ENCODE peak calls at places on chromosome 11, in four cellular contexts. One of them, this sample, is unnamed.

GRCh38 chr11:112968988-112969714 is 7.9 kb downstream of the NCAM1 start:
- DNase-seq in HL-60: no peak
- DNase-seq in K562: no peak
- DNase-seq in GM12878: no peak
- DNase-seq in this sample: no peak

GRCh38 chr11:66818231-66818955 is 24.8 kb upstream of the RCE1 start:
- DNase-seq in HL-60: no peak
- DNase-seq in K562: no peak
- DNase-seq in GM12878: no peak
- DNase-seq in this sample: no peak

GRCh38 chr11:67522844-67523555 is at the start of gene CABP2:
- DNase-seq in HL-60: no peak
- DNase-seq in K562: no peak
- DNase-seq in GM12878: no peak
- DNase-seq in this sample: no peak

GRCh38 chr11:79400717-79401330 is 40.0 kb downstream of the TENM4 start:
- DNase-seq in HL-60: peak; percentile 10
- DNase-seq in K562: no peak
- DNase-seq in GM12878: no peak
- DNase-seq in this sample: no peak

GRCh38 chr11:211295-211694 is 3.8 kb downstream of the RIC8A start:
- DNase-seq in HL-60: no peak
- DNase-seq in K562: no peak
- DNase-seq in GM12878: no peak
- DNase-seq in this sample: no peak

GRCh38 chr11:31240340-31240904 is 129.1 kb downstream of the DCDC1 start:
- DNase-seq in HL-60: peak; percentile 32
- DNase-seq in K562: peak; percentile 19
- DNase-seq in GM12878: no peak
- DNase-seq in this sample: no peak

GRCh38 chr11:61814958-61815789 is 1.6 kb downstream of the FADS1 start:
- DNase-seq in HL-60: peak; percentile 25
- DNase-seq in K562: peak; percentile 90
- DNase-seq in GM12878: peak; percentile 87
- DNase-seq in this sample: peak; percentile 68

GRCh38 chr11:134049303-134049702 is 19.6 kb upstream of the JAM3 start:
- DNase-seq in HL-60: no peak
- DNase-seq in K562: no peak
- DNase-seq in GM12878: no peak
- DNase-seq in this sample: no peak

GRCh38 chr11:82722236-82722635 is 11.4 kb downstream of the FAM181B start:
- DNase-seq in HL-60: no peak
- DNase-seq in K562: no peak
- DNase-seq in GM12878: no peak
- DNase-seq in this sample: no peak

GRCh38 chr11:67117667-67118058 is 1.4 kb upstream of the KDM2A start:
- DNase-seq in HL-60: no peak
- DNase-seq in K562: no peak
- DNase-seq in GM12878: no peak
- DNase-seq in this sample: no peak

GRCh38 chr11:64303109-64304031 is 2.0 kb upstream of the ESRRA start:
- DNase-seq in HL-60: no peak
- DNase-seq in K562: no peak
- DNase-seq in GM12878: no peak
- DNase-seq in this sample: no peak

GRCh38 chr11:69321877-69322350 is 28.0 kb downstream of the MYEOV start:
- DNase-seq in HL-60: no peak
- DNase-seq in K562: no peak
- DNase-seq in GM12878: no peak
- DNase-seq in this sample: no peak

GRCh38 chr11:59787816-59788215 is 22.8 kb downstream of the MRPL16 start:
- DNase-seq in HL-60: no peak
- DNase-seq in K562: no peak
- DNase-seq in GM12878: no peak
- DNase-seq in this sample: no peak

GRCh38 chr11:2444301-2445106 is at the start of the genes KCNQ1 and TRPM5:
- DNase-seq in HL-60: no peak
- DNase-seq in K562: peak; percentile 98
- DNase-seq in GM12878: no peak
- DNase-seq in this sample: no peak

GRCh38 chr11:35811783-35812182 is 132.1 kb upstream of the LDLRAD3 start:
- DNase-seq in HL-60: peak; percentile 70
- DNase-seq in K562: no peak
- DNase-seq in GM12878: no peak
- DNase-seq in this sample: no peak

GRCh38 chr11:122723576-122723975 is 68.1 kb downstream of the UBASH3B start:
- DNase-seq in HL-60: no peak
- DNase-seq in K562: no peak
- DNase-seq in GM12878: no peak
- DNase-seq in this sample: no peak

GRCh38 chr11:14118047-14118446 is 155.5 kb downstream of the SPON1 start:
- DNase-seq in HL-60: no peak
- DNase-seq in K562: no peak
- DNase-seq in GM12878: no peak
- DNase-seq in this sample: no peak

GRCh38 chr11:95625164-95626017 is 164.2 kb downstream of the FAM76B start:
- DNase-seq in HL-60: no peak
- DNase-seq in K562: no peak
- DNase-seq in GM12878: no peak
- DNase-seq in this sample: no peak

GRCh38 chr11:47179655-47179991 is 2.9 kb upstream of the ARFGAP2 start:
- DNase-seq in HL-60: peak; percentile 67
- DNase-seq in K562: peak; percentile 59
- DNase-seq in GM12878: peak; percentile 9
- DNase-seq in this sample: peak; percentile 67

GRCh38 chr11:134519788-134520187 is 107.7 kb upstream of the B3GAT1 start:
- DNase-seq in HL-60: no peak
- DNase-seq in K562: no peak
- DNase-seq in GM12878: no peak
- DNase-seq in this sample: no peak

GRCh38 chr11:82782825-82783374 is 49.2 kb upstream of the FAM181B start:
- DNase-seq in HL-60: no peak
- DNase-seq in K562: no peak
- DNase-seq in GM12878: no peak
- DNase-seq in this sample: no peak

GRCh38 chr11:94129505-94130335 is 1.1 kb downstream of the PANX1 start:
- DNase-seq in HL-60: no peak
- DNase-seq in K562: no peak
- DNase-seq in GM12878: no peak
- DNase-seq in this sample: no peak

GRCh38 chr11:122709042-122709760 is 53.7 kb downstream of the UBASH3B start:
- DNase-seq in HL-60: no peak
- DNase-seq in K562: no peak
- DNase-seq in GM12878: no peak
- DNase-seq in this sample: no peak

GRCh38 chr11:119509969-119510401 is 87.0 kb upstream of the THY1 start:
- DNase-seq in HL-60: peak; percentile 36
- DNase-seq in K562: no peak
- DNase-seq in GM12878: peak; percentile 76
- DNase-seq in this sample: peak; percentile 46

GRCh38 chr11:3160252-3161031 is 4.7 kb downstream of the OSBPL5 start:
- DNase-seq in HL-60: peak; percentile 67
- DNase-seq in K562: no peak
- DNase-seq in GM12878: no peak
- DNase-seq in this sample: no peak

GRCh38 chr11:108432783-108433182 is 34.5 kb downstream of the C11orf65 start:
- DNase-seq in HL-60: no peak
- DNase-seq in K562: no peak
- DNase-seq in GM12878: no peak
- DNase-seq in this sample: no peak

GRCh38 chr11:114080219-114080618 is 20.7 kb downstream of the ZBTB16 start:
- DNase-seq in HL-60: peak; percentile 52
- DNase-seq in K562: no peak
- DNase-seq in GM12878: no peak
- DNase-seq in this sample: no peak

GRCh38 chr11:68043349-68044144 is 4.7 kb downstream of the TCIRG1 start:
- DNase-seq in HL-60: peak; percentile 93
- DNase-seq in K562: peak; percentile 93
- DNase-seq in GM12878: no peak
- DNase-seq in this sample: no peak

GRCh38 chr11:765802-766091 is 11.5 kb downstream of the GATD1 start:
- DNase-seq in HL-60: no peak
- DNase-seq in K562: no peak
- DNase-seq in GM12878: no peak
- DNase-seq in this sample: no peak

GRCh38 chr11:20015101-20015500 is 145.2 kb downstream of the DBX1 start:
- DNase-seq in HL-60: no peak
- DNase-seq in K562: no peak
- DNase-seq in GM12878: no peak
- DNase-seq in this sample: no peak

DNA sequence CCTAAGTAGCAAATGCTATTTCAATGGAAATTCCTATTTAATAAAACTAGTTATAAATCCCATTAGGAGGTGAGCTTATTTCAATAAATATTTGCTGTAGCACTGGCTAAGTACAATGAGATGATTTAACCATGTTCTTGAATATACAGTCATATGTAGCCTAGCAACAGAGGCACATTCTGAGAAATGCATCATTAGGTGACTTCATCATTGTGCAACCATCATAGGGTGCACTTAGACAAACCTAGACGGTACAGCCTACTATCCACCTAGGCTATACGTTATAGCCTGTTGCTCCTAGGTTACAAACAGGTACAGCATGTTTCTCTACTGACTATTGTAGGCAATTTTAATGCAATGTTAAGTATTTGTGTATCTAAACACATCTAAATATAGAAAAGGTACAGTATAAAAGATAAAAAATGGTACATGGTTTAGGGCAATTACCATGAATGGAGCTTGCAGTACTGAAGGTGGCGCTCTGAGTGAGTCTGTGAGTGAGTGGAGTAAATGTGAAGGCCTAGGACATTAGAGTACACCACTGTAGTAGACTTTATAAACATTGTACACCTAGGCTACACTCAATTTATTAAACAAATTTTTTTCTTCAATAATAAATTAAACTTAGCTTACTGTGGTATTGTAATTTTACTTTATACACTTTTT is 350.1 kb downstream of the CASP12 start:
- DNase-seq in HL-60: no peak
- DNase-seq in K562: no peak
- DNase-seq in GM12878: no peak
- DNase-seq in this sample: no peak
- TF ChIP-seq SPI1 in HL-60: no peak
- TF ChIP-seq SPI1 in K562: no peak
- TF ChIP-seq SPI1 in GM12878: no peak
- TF ChIP-seq SPI1 in this sample: no peak

DNA sequence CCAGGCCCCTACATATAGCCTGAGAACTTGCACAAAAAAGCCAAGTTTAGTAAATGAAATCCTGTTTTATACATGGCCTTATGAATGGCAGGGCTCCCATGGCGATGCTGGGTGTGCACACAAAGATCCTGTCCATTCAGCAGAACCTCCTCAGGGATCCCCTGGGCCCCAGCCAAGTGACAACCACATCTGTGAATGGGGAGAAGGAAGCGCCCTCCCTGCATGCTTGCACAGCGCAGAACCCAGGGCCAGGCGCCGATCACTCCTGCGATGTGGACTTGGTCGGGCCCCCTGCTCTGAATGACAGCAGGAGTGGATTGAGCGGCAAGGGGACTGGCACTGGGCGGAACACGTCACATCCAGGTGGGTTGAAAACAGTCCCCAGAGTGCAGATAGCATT is 4.5 kb upstream of the CDC42EP2 start:
- DNase-seq in HL-60: no peak
- DNase-seq in K562: no peak
- DNase-seq in GM12878: no peak
- DNase-seq in this sample: no peak
- TF ChIP-seq SPI1 in HL-60: no peak
- TF ChIP-seq SPI1 in K562: no peak
- TF ChIP-seq SPI1 in GM12878: no peak
- TF ChIP-seq SPI1 in this sample: no peak

GRCh38 chr11:37712246-37712645 is 1114.2 kb upstream of the RAG2 start:
- DNase-seq in HL-60: no peak
- DNase-seq in K562: no peak
- DNase-seq in GM12878: no peak
- DNase-seq in this sample: no peak

GRCh38 chr11:37704791-37705190 is 1106.8 kb upstream of the RAG2 start:
- DNase-seq in HL-60: no peak
- DNase-seq in K562: no peak
- DNase-seq in GM12878: no peak
- DNase-seq in this sample: no peak

DNA sequence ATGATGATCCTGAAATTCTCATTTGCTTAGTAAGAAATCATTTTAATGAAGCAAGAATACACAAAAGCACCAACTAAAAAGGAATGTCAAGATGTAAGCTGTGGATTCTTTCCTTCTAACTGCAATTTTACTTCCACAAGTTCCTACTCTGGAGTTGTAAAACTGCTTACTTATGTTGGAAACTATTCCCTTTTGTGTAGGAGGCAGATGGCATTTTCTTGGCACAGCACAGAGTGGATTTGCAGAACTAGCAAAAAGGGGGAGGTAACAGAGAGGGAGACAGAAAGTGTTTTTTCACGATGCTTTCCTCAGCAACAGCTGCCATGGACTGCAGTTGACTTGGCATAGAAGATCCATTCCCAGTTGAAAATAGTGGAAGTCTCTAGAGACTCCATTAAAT is 1112.0 kb upstream of the RAG2 start:
- DNase-seq in HL-60: no peak
- DNase-seq in K562: no peak
- DNase-seq in GM12878: no peak
- DNase-seq in this sample: no peak
- TF ChIP-seq SPI1 in HL-60: no peak
- TF ChIP-seq SPI1 in K562: no peak
- TF ChIP-seq SPI1 in GM12878: no peak
- TF ChIP-seq SPI1 in this sample: no peak

GRCh38 chr11:34150494-34151151 is 45.2 kb downstream of the NAT10 start:
- DNase-seq in HL-60: no peak
- DNase-seq in K562: no peak
- DNase-seq in GM12878: no peak
- DNase-seq in this sample: no peak
- TF ChIP-seq SPI1 in HL-60: no peak
- TF ChIP-seq SPI1 in K562: no peak
- TF ChIP-seq SPI1 in GM12878: no peak
- TF ChIP-seq SPI1 in this sample: no peak

DNA sequence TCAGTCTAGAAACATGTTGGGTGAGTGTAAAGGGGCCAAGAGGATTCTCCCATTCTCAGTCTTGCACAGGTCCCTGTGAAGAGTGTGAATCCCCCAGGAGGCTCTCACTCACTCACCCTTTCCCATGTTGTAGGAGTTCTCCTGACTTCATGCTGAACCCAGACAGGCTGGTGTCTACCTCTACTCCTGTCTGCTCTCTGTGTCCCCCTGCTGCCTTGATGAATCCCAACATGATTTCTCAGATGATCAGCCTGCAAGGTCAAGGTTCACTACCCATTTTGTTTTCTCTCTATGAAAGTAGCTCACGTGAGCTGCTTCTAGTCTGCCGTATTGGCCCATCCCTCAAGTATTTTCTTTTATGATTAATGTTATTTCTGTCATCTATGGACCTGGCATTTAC is 500.6 kb downstream of the ETS1 start:
- DNase-seq in HL-60: no peak
- DNase-seq in K562: no peak
- DNase-seq in GM12878: no peak
- DNase-seq in this sample: no peak
- TF ChIP-seq SPI1 in HL-60: no peak
- TF ChIP-seq SPI1 in K562: no peak
- TF ChIP-seq SPI1 in GM12878: no peak
- TF ChIP-seq SPI1 in this sample: no peak